ENCODE peak calls at places on chromosomes 11 and 22, in five cellular contexts. S is stimulated activated CD4-positive, alpha-beta T cell treated with anti-CD3 and anti-CD28 coated beads, Interleukin-12 subunit alpha, Interleukin-12 subunit beta, amount 100 ng/mL, for 48 hours; Q is RCC 7860; I is Calu3; G is NCI-H748 treated with DMSO at 0.1 percent for 48 hours. Z is an unnamed sample.

GRCh38 chr22:31707519-31707918 is 42.4 kb downstream of the PRR14L start:
- DNase-seq in S (no peak), Q (no peak), I (no peak), G (peak), Z (no peak)

GRCh38 chr11:73267122-73267846 is 4.9 kb upstream of the P2RY6 start:
- DNase-seq in S (no peak), Q (no peak), I (no peak), G (no peak), Z (no peak)

GRCh38 chr11:116911981-116912734 is 74.7 kb upstream of the APOA1 start:
- DNase-seq in S (no peak), Q (no peak), I (no peak), G (no peak), Z (no peak)

GRCh38 chr11:64998141-64998540 is 1.4 kb upstream of the BATF2 start:
- DNase-seq in S (peak), Q (no peak), I (no peak), G (no peak), Z (no peak)

GRCh38 chr11:81869337-81870065 is 864.2 kb downstream of the FAM181B start:
- DNase-seq in S (peak), Q (no peak), I (no peak), G (no peak), Z (no peak)

GRCh38 chr22:29480512-29481264 is 670 bp downstream of the NEFH start:
- DNase-seq in S (peak), Q (no peak), I (no peak), G (no peak), Z (peak)

GRCh38 chr11:75083217-75083605 is 13.5 kb downstream of the OR2AT4 start:
- DNase-seq in S (no peak), Q (no peak), I (no peak), G (no peak), Z (no peak)

GRCh38 chr11:124896821-124897391 is 759 bp downstream of the ROBO4 start:
- DNase-seq in S (no peak), Q (no peak), I (no peak), G (no peak), Z (no peak)

GRCh38 chr11:6395470-6396060 is 5.3 kb downstream of the SMPD1 start:
- DNase-seq in S (no peak), Q (no peak), I (no peak), G (no peak), Z (no peak)

GRCh38 chr11:33411751-33412150 is 154.6 kb downstream of the HIPK3 start:
- DNase-seq in S (no peak), Q (no peak), I (no peak), G (no peak), Z (no peak)

GRCh38 chr22:23837911-23838685 is 708 bp downstream of the DERL3 start:
- DNase-seq in S (no peak), Q (no peak), I (no peak), G (no peak), Z (no peak)

GRCh38 chr11:5291207-5291838 is 10.4 kb downstream of the OR51B4 start:
- DNase-seq in S (no peak), Q (peak), I (peak), G (no peak), Z (no peak)

Z was measured in dorsolateral prefrontal cortex.